ENCODE peak calls at places on chromosomes 1 and 21, in eight cellular contexts. Z is IMR-90, R is heart right ventricle, V is psoas muscle, L is right atrium auricular region, W is transverse colon, S is keratinocyte, I is K562. B is an unnamed sample.

GRCh38 chr1:107138767-107139445 is 1.9 kb upstream of the NTNG1 start:
- DNase-seq in R (no peak), S (no peak), L (no peak), V (no peak), I (no peak), Z (peak; percentile 13), W (no peak), B (no peak)

GRCh38 chr1:171844381-171844780 is 3.1 kb downstream of the DNM3 start:
- DNase-seq in W (no peak), L (no peak), Z (no peak), I (no peak), S (no peak), V (no peak), R (no peak), B (no peak)

GRCh38 chr21:44730951-44731579 is 19.7 kb upstream of the TSPEAR start:
- DNase-seq in W (no peak), L (no peak), I (peak; percentile 56), R (no peak), V (no peak), Z (no peak), S (no peak), B (no peak)

GRCh38 chr1:176996455-176997090 is 167.9 kb downstream of the ASTN1 start:
- DNase-seq in L (no peak), S (no peak), R (no peak), Z (no peak), V (no peak), I (no peak), W (no peak), B (no peak)

GRCh38 chr1:236997882-236998281 is 6.4 kb downstream of the MT1HL1 start:
- DNase-seq in Z (no peak), S (no peak), V (no peak), R (peak; percentile 63), W (no peak), I (no peak), L (peak; percentile 67), B (no peak)

GRCh38 chr1:224234017-224234416 is 51.0 kb downstream of the DEGS1 start:
- DNase-seq in W (no peak), Z (no peak), V (no peak), I (no peak), R (no peak), L (no peak), S (no peak), B (no peak)

GRCh38 chr1:155127672-155128468 is at the start of gene EFNA1:
- DNase-seq in W (peak; percentile 81), L (no peak), I (peak; percentile 78), V (peak; percentile 70), R (peak; percentile 81), S (no peak), Z (no peak), B (peak; percentile 88)

GRCh38 chr21:14074177-14074576 is 136.6 kb downstream of the LIPI start:
- DNase-seq in L (peak; percentile 16), W (no peak), I (no peak), Z (no peak), R (no peak), S (no peak), V (no peak), B (no peak)

GRCh38 chr1:151616505-151616849 is 4.6 kb downstream of the SNX27 start:
- DNase-seq in I (no peak), Z (peak; percentile 52), W (no peak), S (no peak), L (no peak), R (no peak), V (no peak), B (no peak)

GRCh38 chr1:93079685-93080141 is 630 bp downstream of the MTF2 start:
- DNase-seq in S (no peak), R (peak; percentile 13), L (no peak), Z (no peak), W (peak; percentile 23), I (peak; percentile 62), V (peak; percentile 21), B (peak; percentile 38)

GRCh38 chr1:59574085-59574484 is 240.7 kb upstream of the HOOK1 start:
- DNase-seq in I (no peak), Z (peak; percentile 74), R (no peak), L (no peak), W (no peak), V (no peak), S (no peak), B (no peak)

GRCh38 chr1:83702349-83702748 is 296.6 kb downstream of the TTLL7 start:
- DNase-seq in Z (no peak), I (no peak), L (no peak), R (no peak), W (no peak), V (no peak), S (no peak), B (no peak)

DNA sequence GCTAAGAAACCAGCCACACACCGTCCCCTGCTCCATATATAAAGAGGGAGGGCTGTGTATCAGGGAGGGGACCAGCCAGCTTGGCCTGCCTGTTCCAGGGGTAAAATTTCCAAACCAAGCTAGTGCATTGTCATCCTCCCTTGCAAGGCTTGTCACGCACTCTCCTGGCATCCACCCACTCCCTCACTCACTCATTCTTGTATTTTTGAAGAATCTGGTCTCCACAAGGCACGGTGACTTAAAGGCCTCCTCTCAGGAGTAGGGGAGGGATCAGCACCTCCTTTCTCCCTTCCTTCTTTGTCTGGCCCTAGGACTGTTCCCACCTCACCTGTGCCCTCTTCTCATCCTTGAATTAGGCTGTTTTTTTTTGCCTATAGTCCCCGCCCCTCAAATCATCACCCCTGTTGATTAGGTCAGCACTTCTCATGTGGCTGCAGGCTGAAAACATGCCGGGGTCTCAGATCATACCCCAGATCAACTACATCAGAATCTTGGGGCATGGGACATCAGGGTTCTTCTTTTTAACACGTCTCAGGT is 5.0 kb downstream of the ABCA4 start:
- DNase-seq in W (no peak), L (no peak), I (no peak), V (no peak), S (no peak), Z (peak; percentile 17), R (no peak), B (no peak)
- TF ChIP-seq CTCF in W (no peak), L (no peak), I (no peak), V (no peak), S (no peak), Z (no peak), R (no peak), B (no peak)

GRCh38 chr1:95744731-95745130 is 510.7 kb downstream of the RWDD3 start:
- DNase-seq in S (no peak), V (no peak), L (no peak), W (no peak), I (no peak), Z (no peak), R (no peak), B (no peak)

GRCh38 chr1:95742591-95743089 is 508.6 kb downstream of the RWDD3 start:
- DNase-seq in S (peak; percentile 89), Z (peak; percentile 66), I (no peak), R (peak; percentile 12), W (no peak), V (no peak), L (no peak), B (no peak)
- H3K4me3 ChIP-seq in S (no peak overlapping the region), Z (no peak overlapping the region), I (no peak overlapping the region), R (no peak overlapping the region), W (no peak overlapping the region), V (no peak overlapping the region), L (no peak overlapping the region), B (no peak overlapping the region)

DNA sequence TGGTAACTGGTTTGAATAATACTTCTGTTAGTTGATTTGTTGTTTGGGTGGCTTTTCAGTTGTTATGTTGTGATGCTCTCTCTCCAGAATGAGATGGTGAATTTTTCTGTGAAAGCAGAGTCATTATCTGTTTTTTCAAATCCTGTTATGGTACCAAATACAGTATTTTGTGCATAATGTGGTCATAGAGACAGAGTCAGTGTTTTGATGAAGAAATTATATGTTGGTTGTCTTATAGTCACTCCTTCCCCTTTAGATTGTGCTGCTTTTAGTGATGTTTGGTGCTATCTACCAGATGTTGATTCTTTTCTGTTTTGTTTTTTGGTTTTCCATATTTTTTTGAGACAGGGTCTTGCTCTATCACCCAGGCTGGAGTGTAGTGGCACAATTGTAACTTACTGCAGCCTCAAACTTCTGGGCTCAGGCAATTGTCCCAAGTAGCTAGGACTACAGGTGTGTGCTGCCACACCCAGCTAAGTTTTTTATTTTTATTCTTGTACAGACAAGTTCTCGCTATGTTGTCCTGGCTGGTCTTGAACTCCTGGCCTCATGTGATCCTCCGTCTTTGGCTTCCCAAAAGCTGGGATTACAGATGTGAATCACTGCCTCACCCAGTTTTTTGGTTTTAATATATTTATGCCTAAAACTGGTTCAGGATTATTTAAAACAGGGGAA is 7.2 kb downstream of the PPP2R5A start:
- DNase-seq in L (no peak), Z (no peak), R (no peak), I (no peak), V (no peak), S (no peak), W (no peak), B (no peak)
- H3K4me1 ChIP-seq in L (peaks cover 3% of the 10 kb centered on the region), Z (peaks cover 6% of the 10 kb centered on the region), R (peaks cover 75% of the 10 kb centered on the region), I (peaks cover 6% of the 10 kb centered on the region), V (peaks cover 86% of the 10 kb centered on the region), S (peaks cover 41% of the 10 kb centered on the region), W (peaks cover 57% of the 10 kb centered on the region), B (peaks cover 49% of the 10 kb centered on the region)

GRCh38 chr1:9714257-9714718 is 62.8 kb downstream of the PIK3CD start:
- DNase-seq in L (no peak), I (peak; percentile 34), S (no peak), Z (no peak), W (no peak), R (no peak), V (no peak), B (no peak)
- TF ChIP-seq CTCF in L (no peak), I (no peak), S (no peak), Z (no peak), W (no peak), R (no peak), V (no peak), B (no peak)

DNA sequence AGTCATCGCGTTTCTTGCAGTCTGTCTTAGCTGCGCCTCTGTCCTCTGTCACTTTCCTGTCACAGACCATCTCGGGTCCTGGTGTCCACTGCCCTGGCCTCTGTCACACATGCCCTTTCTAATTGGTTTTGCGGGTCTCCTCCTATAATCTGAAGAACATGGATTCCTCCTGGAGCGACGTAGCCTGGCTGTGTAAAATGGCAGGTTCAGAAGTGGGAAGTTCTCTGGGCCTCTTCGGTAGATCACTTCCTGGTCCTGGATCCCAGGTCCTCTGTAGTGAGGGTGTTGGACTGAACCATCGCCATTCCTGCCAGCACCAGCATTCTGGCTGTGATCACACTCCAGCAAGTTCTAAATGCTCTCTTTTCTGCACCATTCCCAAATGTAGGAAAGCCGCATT is 857 bp downstream of the FAM3B start:
- DNase-seq in I (no peak), Z (no peak), L (no peak), V (no peak), R (no peak), W (no peak), S (no peak), B (no peak)
- H3K4me3 ChIP-seq in I (no peak overlapping the region), Z (no peak overlapping the region), L (no peak overlapping the region), V (no peak overlapping the region), R (no peak overlapping the region), W (no peak overlapping the region), S (no peak overlapping the region), B (no peak overlapping the region)

GRCh38 chr1:231211005-231211857 is 29.8 kb upstream of the GNPAT start:
- DNase-seq in L (peak; percentile 73), R (peak; percentile 79), S (peak; percentile 41), Z (peak; percentile 53), W (peak; percentile 94), V (peak; percentile 77), I (peak; percentile 90), B (peak; percentile 93)
- H3K4me1 ChIP-seq in L (no peaks in the 10 kb centered on the region), R (no peaks in the 10 kb centered on the region), S (peaks cover 5% of the 10 kb centered on the region), Z (no peaks in the 10 kb centered on the region), W (peaks cover 6% of the 10 kb centered on the region), V (no peaks in the 10 kb centered on the region), I (peaks cover 17% of the 10 kb centered on the region), B (peaks cover 10% of the 10 kb centered on the region)

B was measured in mucosa of descending colon.